ENCODE peak calls at places on chromosomes 2 and 18, in eight cellular contexts. W is activated naive CD4-positive, alpha-beta T cell treated with anti-CD3 and anti-CD28 coated beads for 36 hours; O is HEK293T; P is osteocyte; Z is CD4-positive, alpha-beta memory T cell; Y is body of pancreas; F is stimulated activated CD4-positive, alpha-beta T cell treated with anti-CD3 and anti-CD28 coated beads, Interleukin-4, amount 100 ng/mL, for 48 hours; S is right cardiac atrium. G is an unnamed sample.

GRCh38 chr2:226971770-226972169 is 135.9 kb downstream of the RHBDD1 start:
- DNase-seq in Y (no peak), O (no peak), S (no peak), F (no peak), Z (no peak), P (no peak), W (no peak), G (no peak)

GRCh38 chr2:194327196-194327888 is 1329.7 kb upstream of the SLC39A10 start:
- DNase-seq in W (no peak), P (no peak), Z (no peak), S (peak), F (no peak), O (no peak), Y (no peak), G (no peak)

GRCh38 chr2:31286961-31287550 is 53.1 kb downstream of the EHD3 start:
- DNase-seq in W (no peak), P (no peak), O (no peak), Z (no peak), S (no peak), Y (no peak), F (no peak), G (no peak)

GRCh38 chr2:189569295-189569925 is 11.2 kb downstream of the SLC40A1 start:
- DNase-seq in P (no peak), Z (no peak), F (no peak), S (no peak), O (no peak), Y (no peak), W (no peak), G (no peak)

GRCh38 chr18:6994719-6995430 is 122.7 kb downstream of the LAMA1 start:
- DNase-seq in O (no peak), W (no peak), F (no peak), Z (no peak), Y (no peak), S (no peak), P (no peak), G (no peak)

GRCh38 chr2:88815243-88816096 is 124.0 kb downstream of the RPIA start:
- DNase-seq in W (no peak), Z (no peak), F (no peak), O (no peak), Y (no peak), P (no peak), S (no peak), G (no peak)

GRCh38 chr2:212428685-212429480 is 109.7 kb downstream of the ERBB4 start:
- DNase-seq in W (no peak), F (no peak), Z (no peak), P (no peak), O (no peak), Y (no peak), S (no peak), G (no peak)

GRCh38 chr2:166180951-166181812 is 53.4 kb upstream of the SCN1A start:
- DNase-seq in S (no peak), O (peak), Y (peak), F (peak), W (peak), P (no peak), Z (no peak), G (no peak)